ENCODE peak calls at places on chromosomes 12 and 14, in four cellular contexts. R is HFF-Myc, W is ovary, E is fibroblast of the aortic adventitia. A is an unnamed sample.

GRCh38 chr14:52741865-52742264 is 11.9 kb downstream of the STYX start:
- DNase-seq in W (no peak), R (no peak), E (no peak), A (no peak)

GRCh38 chr12:62133440-62133839 is 126.8 kb upstream of the USP15 start:
- DNase-seq in W (no peak), E (no peak), R (no peak), A (no peak)

GRCh38 chr12:32139064-32139421 is 32.4 kb downstream of the BICD1 start:
- DNase-seq in W (no peak), E (peak; percentile 57), R (no peak), A (no peak)

GRCh38 chr12:124703852-124704251 is 136.4 kb upstream of the NCOR2 start:
- DNase-seq in W (no peak), E (no peak), R (no peak), A (no peak)

GRCh38 chr12:52720487-52720886 is 17.2 kb upstream of the KRT77 start:
- DNase-seq in E (no peak), R (no peak), W (no peak), A (no peak)

GRCh38 chr12:100450726-100451125 is 22.9 kb upstream of the NR1H4 start:
- DNase-seq in E (peak; percentile 4), W (peak; percentile 32), R (no peak), A (no peak)

GRCh38 chr12:14884458-14884878 is 1.2 kb downstream of the MGP start:
- DNase-seq in R (no peak), E (peak; percentile 91), W (peak; percentile 88), A (peak; percentile 50)

GRCh38 chr12:110246690-110247339 is 34.2 kb upstream of the ATP2A2 start:
- DNase-seq in R (no peak), E (no peak), W (peak; percentile 55), A (no peak)

GRCh38 chr14:29799718-29800117 is 127.9 kb downstream of the PRKD1 start:
- DNase-seq in R (no peak), E (no peak), W (no peak), A (no peak)

DNA sequence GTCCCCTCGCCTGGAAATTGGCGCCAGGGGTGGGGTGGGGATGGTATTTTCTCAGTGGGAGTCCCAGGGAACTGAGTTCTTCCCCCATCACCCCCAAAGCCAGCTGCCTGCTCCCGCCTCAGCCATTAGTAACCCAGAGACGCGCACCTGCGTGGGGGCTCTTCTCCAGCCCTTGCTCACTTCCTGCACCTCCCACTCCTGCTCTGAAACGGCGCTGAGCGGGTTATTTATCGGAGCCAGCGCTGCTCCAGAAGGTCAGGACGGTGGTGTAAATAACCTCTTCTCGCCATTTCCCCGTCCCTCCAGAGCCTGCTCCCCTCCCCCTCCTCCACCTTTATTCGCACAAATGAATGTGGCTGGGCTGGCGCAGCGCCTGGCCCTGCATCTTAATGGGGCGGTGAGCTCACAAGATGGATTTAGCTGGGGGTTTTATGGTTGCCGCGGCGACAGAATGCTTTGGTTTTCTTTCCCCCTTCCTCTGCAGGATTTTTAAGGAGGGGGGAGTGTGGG is 12.2 kb downstream of the GPR84 start:
- DNase-seq in E (peak; percentile 47), W (peak; percentile 88), R (no peak), A (peak; percentile 47)
- H3K4me3 ChIP-seq in E (no peak overlapping the region), W (peak overlapping the region; percentile 13), R (peak overlapping the region; percentile 18), A (peak overlapping the region; percentile 56)

DNA sequence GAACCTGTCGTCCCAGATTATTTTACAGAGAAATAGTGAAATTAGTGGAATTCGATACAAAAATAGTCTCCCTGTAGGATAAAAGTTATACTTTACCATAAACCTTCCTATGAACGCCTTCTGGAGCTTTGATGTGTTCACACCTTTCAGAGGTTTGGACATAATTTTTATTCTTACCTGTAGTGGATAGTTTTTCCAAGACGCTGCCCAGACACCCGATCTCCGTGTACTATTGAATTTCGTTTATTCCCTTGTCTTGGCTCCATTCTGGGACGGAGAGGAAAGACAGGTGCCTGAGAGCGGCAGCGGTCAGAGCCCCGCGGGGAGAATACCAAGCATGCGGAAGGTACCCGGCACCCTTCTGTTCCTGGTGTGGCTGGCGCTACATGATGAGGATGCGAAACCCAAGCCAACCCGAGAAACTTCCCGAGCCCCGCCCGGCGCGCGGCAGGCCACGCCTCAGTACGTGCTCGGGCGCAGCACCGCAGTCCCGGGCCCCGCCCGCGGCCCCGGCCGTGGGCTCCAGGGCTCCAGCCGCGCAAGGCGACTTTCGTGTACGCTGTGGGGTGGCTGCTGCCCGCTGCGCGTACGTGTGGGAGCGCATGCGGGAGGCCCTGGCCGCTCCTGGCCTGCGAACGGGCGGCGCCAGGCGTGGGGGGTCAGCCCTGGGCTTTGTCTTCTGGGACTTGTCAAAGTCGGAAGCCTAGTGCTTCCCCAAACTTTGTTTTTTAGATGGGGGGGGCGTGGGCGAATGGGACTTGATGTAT is 11.3 kb upstream of the SNAPC1 start:
- DNase-seq in W (peak; percentile 70), E (peak; percentile 63), R (peak; percentile 30), A (peak; percentile 78)
- H3K4me3 ChIP-seq in W (peak overlapping the region; percentile 51), E (peak overlapping the region; percentile 53), R (peak overlapping the region; percentile 40), A (peak overlapping the region; percentile 72)

GRCh38 chr12:54010972-54011664 is 2.3 kb downstream of the HOXC8 start:
- DNase-seq in W (no peak), R (no peak), E (no peak), A (no peak)

GRCh38 chr12:54009171-54010052 is 627 bp downstream of the HOXC8 start:
- DNase-seq in W (no peak), E (peak; percentile 27), R (no peak), A (no peak)

GRCh38 chr12:54008260-54008552 is 579 bp upstream of the HOXC8 start:
- DNase-seq in E (no peak), R (no peak), W (no peak), A (no peak)

GRCh38 chr12:54011665-54012532 is 3.1 kb downstream of the HOXC8 start:
- DNase-seq in W (no peak), E (no peak), R (no peak), A (no peak)

DNA sequence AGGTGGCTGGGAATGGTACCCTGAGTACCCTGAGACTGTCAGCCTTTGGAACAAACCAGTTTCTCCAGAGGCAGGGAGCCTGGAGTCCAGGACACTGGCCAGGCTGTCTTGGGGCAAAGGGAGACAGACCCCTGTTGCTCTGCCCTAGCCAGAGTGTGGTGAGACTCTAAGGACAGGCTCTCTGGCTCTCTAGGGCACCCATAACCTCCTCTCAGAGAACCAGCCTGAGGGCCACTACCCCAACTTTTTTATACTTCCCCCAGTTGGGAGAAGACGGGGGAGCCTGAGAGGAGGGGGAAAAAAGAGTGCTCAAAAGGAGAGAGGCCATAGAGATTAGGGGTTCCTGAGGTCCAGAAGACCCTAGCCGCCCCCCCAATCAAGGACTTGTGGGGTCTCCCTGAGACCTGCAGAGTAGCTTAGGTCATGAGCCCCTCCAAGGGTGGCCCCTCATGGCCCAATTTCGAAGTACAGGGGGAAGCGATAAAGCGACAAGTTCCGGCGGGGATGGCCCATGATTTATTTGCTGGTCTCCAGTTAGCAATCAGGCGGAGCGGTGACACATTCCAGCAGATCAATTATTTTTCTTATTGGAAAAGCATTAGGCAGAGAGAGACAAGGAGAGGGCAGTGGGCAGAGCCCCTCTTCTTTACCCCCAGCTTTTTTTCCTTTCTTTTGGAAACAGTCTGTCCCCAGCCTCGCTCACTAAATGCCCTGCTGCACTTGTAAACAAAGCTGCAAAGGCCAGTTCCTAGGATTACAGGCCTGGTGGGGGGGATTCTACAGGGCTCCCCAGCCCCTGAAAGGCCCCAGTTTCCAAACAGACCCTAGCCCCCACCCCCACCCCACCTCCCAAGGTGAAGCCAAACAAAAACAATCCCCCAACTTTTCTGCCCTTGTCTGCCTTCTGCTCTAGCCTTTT is 1.5 kb downstream of the HOXC8 start:
- DNase-seq in W (no peak), R (no peak), E (no peak), A (no peak)
- H3K4me3 ChIP-seq in W (no peak overlapping the region), R (peak overlapping the region; percentile 41), E (peak overlapping the region; percentile 44), A (no peak overlapping the region)

DNA sequence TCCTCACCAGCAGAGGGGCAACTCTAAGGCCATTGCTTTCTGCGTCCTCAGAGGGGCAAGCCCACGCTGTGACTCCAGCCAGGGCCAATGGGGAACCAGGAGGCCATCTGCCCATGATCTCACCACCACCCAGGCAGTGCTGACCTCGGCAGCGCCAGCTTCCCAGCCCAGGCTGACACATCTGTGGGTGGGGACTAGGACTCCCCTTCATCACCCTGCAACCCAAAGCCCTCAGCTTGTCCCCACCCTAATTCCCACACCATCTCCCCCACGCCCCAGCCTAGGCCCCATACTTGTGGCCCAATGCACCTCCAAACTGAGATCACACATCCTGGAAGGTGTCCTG is 58.6 kb downstream of the VWF start:
- DNase-seq in W (no peak), E (no peak), R (no peak), A (no peak)
- H3K4me3 ChIP-seq in W (no peak overlapping the region), E (no peak overlapping the region), R (no peak overlapping the region), A (no peak overlapping the region)

GRCh38 chr12:56236985-56237384 is 7.1 kb downstream of the SLC39A5 start:
- DNase-seq in W (no peak), E (no peak), R (no peak), A (no peak)
- H3K4me3 ChIP-seq in W (no peak overlapping the region), E (no peak overlapping the region), R (no peak overlapping the region), A (no peak overlapping the region)

DNA sequence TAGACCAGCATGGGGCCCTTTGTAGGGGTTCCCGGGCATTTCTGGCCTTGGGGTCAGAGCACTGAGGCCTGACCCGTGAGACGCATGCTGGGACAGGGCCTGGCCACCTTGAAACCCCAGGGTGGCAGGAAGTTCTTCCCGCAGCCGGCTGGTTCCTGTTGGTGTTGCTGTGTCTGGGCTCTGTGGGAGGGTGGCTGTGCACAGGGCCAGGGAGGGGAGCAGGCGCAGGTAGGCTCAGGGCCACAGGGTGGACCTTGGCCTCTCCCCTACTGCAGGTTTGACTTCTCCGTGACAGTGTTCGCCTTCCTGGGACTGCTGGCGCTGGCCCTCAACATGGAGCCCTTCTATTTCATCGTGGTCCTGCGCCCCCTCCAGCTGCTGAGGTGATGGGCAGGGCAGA is 48.2 kb downstream of the SLC8B1 start:
- DNase-seq in R (no peak), W (no peak), E (no peak), A (no peak)
- H3K4me3 ChIP-seq in R (no peak overlapping the region), W (no peak overlapping the region), E (no peak overlapping the region), A (no peak overlapping the region)

GRCh38 chr14:26775765-26776577 is 178.1 kb upstream of the NOVA1 start:
- DNase-seq in R (no peak), E (peak; percentile 79), W (no peak), A (no peak)
- H3K4me3 ChIP-seq in R (no peak overlapping the region), E (no peak overlapping the region), W (no peak overlapping the region), A (peak overlapping the region; percentile 17)